ENCODE peak calls at places on chromosome 20, in six cellular contexts. R is nephron progenitor cell, I is glutamatergic neuron, K is D721Med, T is Calu3, P is psoas muscle. C is an unnamed sample.

GRCh38 chr20:31975874-31976273 is 7.9 kb downstream of the XKR7 start:
- DNase-seq in R (no peak), I (no peak), K (no peak), T (no peak), P (no peak), C (no peak)

GRCh38 chr20:10349118-10349517 is 84.9 kb downstream of the MKKS start:
- DNase-seq in R (no peak), I (no peak), K (no peak), T (no peak), P (no peak), C (no peak)

GRCh38 chr20:7856756-7857155 is 83.5 kb downstream of the HAO1 start:
- DNase-seq in R (no peak), I (no peak), K (no peak), T (no peak), P (no peak), C (no peak)

GRCh38 chr20:58393299-58393698 is 4.3 kb downstream of the VAPB start:
- DNase-seq in R (no peak), I (no peak), K (no peak), T (no peak), P (no peak), C (no peak)

GRCh38 chr20:18005170-18005989 is 36.6 kb downstream of the MGME1 start:
- DNase-seq in R (no peak), I (no peak), K (no peak), T (no peak), P (no peak), C (peak; percentile 80)

GRCh38 chr20:48015136-48015925 is 230.1 kb upstream of the SULF2 start:
- DNase-seq in R (no peak), I (no peak), K (no peak), T (no peak), P (no peak), C (no peak)

GRCh38 chr20:49964964-49965780 is 17.6 kb upstream of the SNAI1 start:
- DNase-seq in R (peak; percentile 59), I (peak; percentile 68), K (no peak), T (peak; percentile 75), P (no peak), C (peak; percentile 57)

GRCh38 chr20:47666304-47666703 is 119.0 kb downstream of the SULF2 start:
- DNase-seq in R (no peak), I (no peak), K (no peak), T (no peak), P (no peak), C (no peak)

GRCh38 chr20:37498066-37498702 is 22.9 kb upstream of the NNAT start:
- DNase-seq in R (no peak), I (no peak), K (no peak), T (no peak), P (no peak), C (no peak)
- TF ChIP-seq CTCF in R (no peak), I (no peak), K (no peak), T (no peak), P (no peak), C (no peak)

DNA sequence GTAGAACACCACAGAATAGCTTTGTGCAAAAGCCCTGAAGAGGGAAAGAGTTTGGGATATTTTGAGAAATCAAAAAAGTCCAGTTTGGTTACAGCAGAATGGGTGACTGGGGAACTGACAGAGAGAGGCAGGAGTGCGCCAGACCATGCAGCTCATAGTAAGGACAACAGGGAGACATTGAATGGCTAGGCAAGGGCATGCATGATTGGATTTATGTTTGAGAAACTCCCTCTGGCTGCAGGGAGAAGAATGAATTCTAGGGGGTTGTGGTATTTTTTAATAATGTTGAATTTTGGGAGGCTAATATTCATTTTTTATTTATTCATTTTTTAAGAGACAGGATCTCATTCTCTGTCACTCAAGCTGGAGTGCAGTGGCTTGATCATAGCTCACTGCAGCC is 49.9 kb downstream of the TGM2 start:
- DNase-seq in R (no peak), I (no peak), K (no peak), T (no peak), P (no peak), C (no peak)
- TF ChIP-seq CTCF in R (no peak), I (no peak), K (peak; percentile 5), T (no peak), P (no peak), C (no peak)

DNA sequence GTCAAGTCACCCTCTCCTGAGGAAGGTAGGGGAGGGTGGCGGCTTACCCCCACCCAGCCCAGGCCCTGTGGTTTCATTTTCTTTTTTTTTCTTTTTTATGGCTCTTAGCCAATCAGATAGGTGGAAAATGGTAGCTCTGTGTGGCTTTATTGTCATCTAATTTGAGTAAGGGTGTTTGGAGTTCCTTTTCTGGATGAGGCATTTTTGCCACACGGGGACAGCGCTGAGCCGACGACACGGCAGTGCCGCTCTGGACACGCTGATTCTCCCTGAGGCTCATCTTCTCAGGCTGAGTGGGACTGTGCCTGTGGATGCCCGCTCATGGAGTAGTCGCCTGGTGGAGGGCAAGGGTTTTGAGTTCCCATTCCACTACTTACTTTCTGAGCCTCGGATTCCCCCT is 37.6 kb upstream of the ANGPT4 start:
- DNase-seq in R (no peak), I (peak; percentile 65), K (no peak), T (no peak), P (no peak), C (no peak)
- TF ChIP-seq CTCF in R (no peak), I (peak; percentile 20), K (peak; percentile 35), T (no peak), P (peak; percentile 7), C (no peak)

DNA sequence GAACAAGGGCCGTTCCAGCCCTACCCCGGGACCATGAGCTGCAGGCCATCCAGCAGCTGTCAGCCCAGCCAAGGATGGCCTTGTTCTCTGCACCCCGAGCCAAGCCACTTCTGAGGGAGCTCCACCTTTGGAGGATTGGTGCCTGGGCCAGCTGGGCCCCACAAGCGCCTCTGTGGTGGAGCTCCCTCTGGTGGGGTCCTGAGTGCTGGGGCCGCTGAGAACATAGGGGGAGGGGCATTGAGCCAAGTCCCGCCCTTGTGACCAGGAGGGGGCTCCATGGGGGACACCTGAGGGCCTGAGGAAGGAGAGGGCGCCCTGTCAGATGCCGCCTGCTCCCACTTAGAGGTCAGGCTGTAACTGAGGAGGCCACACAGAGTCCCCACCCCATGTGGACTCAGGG is 43.2 kb downstream of the YTHDF1 start:
- DNase-seq in R (no peak), I (no peak), K (no peak), T (peak; percentile 60), P (no peak), C (no peak)
- TF ChIP-seq CTCF in R (no peak), I (no peak), K (peak; percentile 19), T (peak; percentile 31), P (no peak), C (peak; percentile 12)

C was measured in GM13976.